ENCODE peak calls at places on chromosomes 2 and 18, in six cellular contexts. One of them, this sample, is unnamed.

GRCh38 chr18:74476154-74476553 is 19.0 kb upstream of the DIPK1C start:
- DNase-seq in brain microvascular endothelial cell: peak; percentile 19
- DNase-seq in GM12865: no peak
- DNase-seq in A549: no peak
- DNase-seq in nephron progenitor cell: peak; percentile 76
- DNase-seq in lower lobe of right lung: no peak
- DNase-seq in this sample: no peak

GRCh38 chr2:14569294-14569693 is 63.2 kb upstream of the LRATD1 start:
- DNase-seq in brain microvascular endothelial cell: no peak
- DNase-seq in GM12865: no peak
- DNase-seq in A549: no peak
- DNase-seq in nephron progenitor cell: no peak
- DNase-seq in lower lobe of right lung: no peak
- DNase-seq in this sample: no peak

GRCh38 chr2:177123048-177123447 is 89.5 kb upstream of the HNRNPA3 start:
- DNase-seq in brain microvascular endothelial cell: no peak
- DNase-seq in GM12865: no peak
- DNase-seq in A549: no peak
- DNase-seq in nephron progenitor cell: no peak
- DNase-seq in lower lobe of right lung: no peak
- DNase-seq in this sample: no peak

GRCh38 chr2:162403884-162404283 is 60.0 kb downstream of the GCA start:
- DNase-seq in brain microvascular endothelial cell: peak; percentile 52
- DNase-seq in GM12865: no peak
- DNase-seq in A549: no peak
- DNase-seq in nephron progenitor cell: no peak
- DNase-seq in lower lobe of right lung: no peak
- DNase-seq in this sample: no peak

GRCh38 chr2:145484443-145485086 is 964.6 kb upstream of the ZEB2 start:
- DNase-seq in brain microvascular endothelial cell: peak; percentile 57
- DNase-seq in GM12865: no peak
- DNase-seq in A549: peak; percentile 68
- DNase-seq in nephron progenitor cell: no peak
- DNase-seq in lower lobe of right lung: no peak
- DNase-seq in this sample: no peak

GRCh38 chr18:69492861-69493260 is 92.2 kb downstream of the DOK6 start:
- DNase-seq in brain microvascular endothelial cell: no peak
- DNase-seq in GM12865: no peak
- DNase-seq in A549: no peak
- DNase-seq in nephron progenitor cell: no peak
- DNase-seq in lower lobe of right lung: no peak
- DNase-seq in this sample: no peak

GRCh38 chr18:78739843-78740677 is 239.6 kb upstream of the SALL3 start:
- DNase-seq in brain microvascular endothelial cell: no peak
- DNase-seq in GM12865: no peak
- DNase-seq in A549: no peak
- DNase-seq in nephron progenitor cell: no peak
- DNase-seq in lower lobe of right lung: no peak
- DNase-seq in this sample: no peak

GRCh38 chr2:139296672-139297209 is 516.6 kb upstream of the NXPH2 start:
- DNase-seq in brain microvascular endothelial cell: no peak
- DNase-seq in GM12865: no peak
- DNase-seq in A549: no peak
- DNase-seq in nephron progenitor cell: no peak
- DNase-seq in lower lobe of right lung: no peak
- DNase-seq in this sample: no peak

GRCh38 chr18:63382843-63383242 is 15.8 kb upstream of the KDSR start:
- DNase-seq in brain microvascular endothelial cell: no peak
- DNase-seq in GM12865: no peak
- DNase-seq in A549: no peak
- DNase-seq in nephron progenitor cell: no peak
- DNase-seq in lower lobe of right lung: no peak
- DNase-seq in this sample: no peak

GRCh38 chr2:173831312-173832229 is 133.6 kb downstream of the SP3 start:
- DNase-seq in brain microvascular endothelial cell: peak; percentile 58
- DNase-seq in GM12865: no peak
- DNase-seq in A549: no peak
- DNase-seq in nephron progenitor cell: peak; percentile 38
- DNase-seq in lower lobe of right lung: peak; percentile 46
- DNase-seq in this sample: no peak

GRCh38 chr2:36329746-36330145 is 25.8 kb upstream of the CRIM1 start:
- DNase-seq in brain microvascular endothelial cell: peak; percentile 81
- DNase-seq in GM12865: no peak
- DNase-seq in A549: peak; percentile 85
- DNase-seq in nephron progenitor cell: no peak
- DNase-seq in lower lobe of right lung: no peak
- DNase-seq in this sample: no peak

GRCh38 chr2:35510641-35511040 is 844.9 kb upstream of the CRIM1 start:
- DNase-seq in brain microvascular endothelial cell: peak; percentile 1
- DNase-seq in GM12865: no peak
- DNase-seq in A549: no peak
- DNase-seq in nephron progenitor cell: no peak
- DNase-seq in lower lobe of right lung: no peak
- DNase-seq in this sample: no peak

GRCh38 chr2:239913632-239914417 is 111.3 kb downstream of the NDUFA10 start:
- DNase-seq in brain microvascular endothelial cell: no peak
- DNase-seq in GM12865: no peak
- DNase-seq in A549: no peak
- DNase-seq in nephron progenitor cell: no peak
- DNase-seq in lower lobe of right lung: no peak
- DNase-seq in this sample: no peak

GRCh38 chr18:22455425-22456150 is 37.9 kb upstream of the CTAGE1 start:
- DNase-seq in brain microvascular endothelial cell: no peak
- DNase-seq in GM12865: no peak
- DNase-seq in A549: no peak
- DNase-seq in nephron progenitor cell: no peak
- DNase-seq in lower lobe of right lung: no peak
- DNase-seq in this sample: no peak

GRCh38 chr18:58174285-58174684 is 130.3 kb downstream of the NEDD4L start:
- DNase-seq in brain microvascular endothelial cell: no peak
- DNase-seq in GM12865: no peak
- DNase-seq in A549: no peak
- DNase-seq in nephron progenitor cell: no peak
- DNase-seq in lower lobe of right lung: no peak
- DNase-seq in this sample: peak; percentile 57

GRCh38 chr2:170605862-170606261 is 109.3 kb upstream of the SP5 start:
- DNase-seq in brain microvascular endothelial cell: no peak
- DNase-seq in GM12865: no peak
- DNase-seq in A549: no peak
- DNase-seq in nephron progenitor cell: no peak
- DNase-seq in lower lobe of right lung: no peak
- DNase-seq in this sample: no peak

GRCh38 chr2:166152064-166152463 is 24.2 kb upstream of the SCN1A start:
- DNase-seq in brain microvascular endothelial cell: no peak
- DNase-seq in GM12865: no peak
- DNase-seq in A549: no peak
- DNase-seq in nephron progenitor cell: no peak
- DNase-seq in lower lobe of right lung: no peak
- DNase-seq in this sample: no peak
- TF ChIP-seq CTCF in brain microvascular endothelial cell: peak; percentile 8
- TF ChIP-seq CTCF in GM12865: no peak
- TF ChIP-seq CTCF in A549: no peak
- TF ChIP-seq CTCF in nephron progenitor cell: no peak
- TF ChIP-seq CTCF in lower lobe of right lung: no peak
- TF ChIP-seq CTCF in this sample: no peak

GRCh38 chr18:11859903-11860407 is 8.7 kb downstream of the CHMP1B start:
- DNase-seq in brain microvascular endothelial cell: peak; percentile 91
- DNase-seq in GM12865: no peak
- DNase-seq in A549: peak; percentile 92
- DNase-seq in nephron progenitor cell: no peak
- DNase-seq in lower lobe of right lung: no peak
- DNase-seq in this sample: no peak
- TF ChIP-seq CTCF in brain microvascular endothelial cell: peak; percentile 62
- TF ChIP-seq CTCF in GM12865: no peak
- TF ChIP-seq CTCF in A549: peak; percentile 27
- TF ChIP-seq CTCF in nephron progenitor cell: no peak
- TF ChIP-seq CTCF in lower lobe of right lung: no peak
- TF ChIP-seq CTCF in this sample: no peak

GRCh38 chr2:158460632-158461297 is 4.0 kb downstream of the PKP4 start:
- DNase-seq in brain microvascular endothelial cell: no peak
- DNase-seq in GM12865: peak; percentile 20
- DNase-seq in A549: no peak
- DNase-seq in nephron progenitor cell: no peak
- DNase-seq in lower lobe of right lung: no peak
- DNase-seq in this sample: no peak
- TF ChIP-seq CTCF in brain microvascular endothelial cell: no peak
- TF ChIP-seq CTCF in GM12865: no peak
- TF ChIP-seq CTCF in A549: no peak
- TF ChIP-seq CTCF in nephron progenitor cell: peak; percentile 29
- TF ChIP-seq CTCF in lower lobe of right lung: no peak
- TF ChIP-seq CTCF in this sample: no peak

DNA sequence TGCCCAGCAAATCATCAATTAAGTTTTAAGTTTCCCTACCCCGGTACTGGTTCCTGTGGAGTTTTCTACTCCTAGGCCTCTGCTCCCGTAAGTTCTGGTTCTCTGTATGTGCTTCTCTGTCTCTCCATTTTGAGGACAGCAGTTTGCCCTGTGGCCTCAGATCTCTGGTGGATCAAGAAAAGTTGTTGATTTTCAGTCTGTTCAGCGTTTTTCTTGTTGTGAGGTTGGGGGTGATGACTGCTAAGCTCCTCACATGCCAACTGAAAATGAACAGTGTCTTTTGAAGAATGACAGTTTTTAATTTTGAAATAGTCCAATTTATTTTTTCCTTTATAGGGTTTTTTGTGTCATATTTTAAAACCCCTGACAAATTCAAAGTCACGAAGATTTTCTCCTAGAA is 31.7 kb downstream of the PROC start:
- DNase-seq in brain microvascular endothelial cell: no peak
- DNase-seq in GM12865: no peak
- DNase-seq in A549: no peak
- DNase-seq in nephron progenitor cell: no peak
- DNase-seq in lower lobe of right lung: no peak
- DNase-seq in this sample: no peak
- TF ChIP-seq CTCF in brain microvascular endothelial cell: no peak
- TF ChIP-seq CTCF in GM12865: no peak
- TF ChIP-seq CTCF in A549: no peak
- TF ChIP-seq CTCF in nephron progenitor cell: no peak
- TF ChIP-seq CTCF in lower lobe of right lung: no peak
- TF ChIP-seq CTCF in this sample: no peak

GRCh38 chr2:100888602-100889001 is 68.7 kb downstream of the NPAS2 start:
- DNase-seq in brain microvascular endothelial cell: no peak
- DNase-seq in GM12865: no peak
- DNase-seq in A549: no peak
- DNase-seq in nephron progenitor cell: no peak
- DNase-seq in lower lobe of right lung: no peak
- DNase-seq in this sample: no peak

GRCh38 chr2:100887039-100887578 is 67.2 kb downstream of the NPAS2 start:
- DNase-seq in brain microvascular endothelial cell: no peak
- DNase-seq in GM12865: no peak
- DNase-seq in A549: no peak
- DNase-seq in nephron progenitor cell: no peak
- DNase-seq in lower lobe of right lung: no peak
- DNase-seq in this sample: no peak

GRCh38 chr2:100891911-100892642 is 72.1 kb downstream of the NPAS2 start:
- DNase-seq in brain microvascular endothelial cell: peak; percentile 65
- DNase-seq in GM12865: no peak
- DNase-seq in A549: peak; percentile 63
- DNase-seq in nephron progenitor cell: no peak
- DNase-seq in lower lobe of right lung: no peak
- DNase-seq in this sample: no peak

GRCh38 chr2:100887713-100888112 is 67.8 kb downstream of the NPAS2 start:
- DNase-seq in brain microvascular endothelial cell: no peak
- DNase-seq in GM12865: no peak
- DNase-seq in A549: no peak
- DNase-seq in nephron progenitor cell: no peak
- DNase-seq in lower lobe of right lung: no peak
- DNase-seq in this sample: peak; percentile 72

GRCh38 chr2:100889286-100889685 is 69.3 kb downstream of the NPAS2 start:
- DNase-seq in brain microvascular endothelial cell: no peak
- DNase-seq in GM12865: no peak
- DNase-seq in A549: no peak
- DNase-seq in nephron progenitor cell: no peak
- DNase-seq in lower lobe of right lung: no peak
- DNase-seq in this sample: peak; percentile 36
- TF ChIP-seq CTCF in brain microvascular endothelial cell: no peak
- TF ChIP-seq CTCF in GM12865: no peak
- TF ChIP-seq CTCF in A549: no peak
- TF ChIP-seq CTCF in nephron progenitor cell: no peak
- TF ChIP-seq CTCF in lower lobe of right lung: no peak
- TF ChIP-seq CTCF in this sample: no peak

GRCh38 chr18:62179213-62179612 is 7.6 kb downstream of the PIGN start:
- DNase-seq in brain microvascular endothelial cell: no peak
- DNase-seq in GM12865: no peak
- DNase-seq in A549: no peak
- DNase-seq in nephron progenitor cell: no peak
- DNase-seq in lower lobe of right lung: no peak
- DNase-seq in this sample: no peak

GRCh38 chr18:62182220-62182619 is 4.6 kb downstream of the PIGN start:
- DNase-seq in brain microvascular endothelial cell: no peak
- DNase-seq in GM12865: no peak
- DNase-seq in A549: no peak
- DNase-seq in nephron progenitor cell: no peak
- DNase-seq in lower lobe of right lung: no peak
- DNase-seq in this sample: no peak

GRCh38 chr18:62186656-62187542 is at the start of the genes PIGN and RELCH:
- DNase-seq in brain microvascular endothelial cell: peak; percentile 97
- DNase-seq in GM12865: peak; percentile 99
- DNase-seq in A549: peak; percentile 96
- DNase-seq in nephron progenitor cell: peak; percentile 90
- DNase-seq in lower lobe of right lung: peak; percentile 95
- DNase-seq in this sample: peak; percentile 97

GRCh38 chr18:62187543-62188378 is 706 bp downstream of the RELCH start:
- DNase-seq in brain microvascular endothelial cell: no peak
- DNase-seq in GM12865: peak; percentile 37
- DNase-seq in A549: peak; percentile 4
- DNase-seq in nephron progenitor cell: peak; percentile 55
- DNase-seq in lower lobe of right lung: peak; percentile 63
- DNase-seq in this sample: peak; percentile 21

DNA sequence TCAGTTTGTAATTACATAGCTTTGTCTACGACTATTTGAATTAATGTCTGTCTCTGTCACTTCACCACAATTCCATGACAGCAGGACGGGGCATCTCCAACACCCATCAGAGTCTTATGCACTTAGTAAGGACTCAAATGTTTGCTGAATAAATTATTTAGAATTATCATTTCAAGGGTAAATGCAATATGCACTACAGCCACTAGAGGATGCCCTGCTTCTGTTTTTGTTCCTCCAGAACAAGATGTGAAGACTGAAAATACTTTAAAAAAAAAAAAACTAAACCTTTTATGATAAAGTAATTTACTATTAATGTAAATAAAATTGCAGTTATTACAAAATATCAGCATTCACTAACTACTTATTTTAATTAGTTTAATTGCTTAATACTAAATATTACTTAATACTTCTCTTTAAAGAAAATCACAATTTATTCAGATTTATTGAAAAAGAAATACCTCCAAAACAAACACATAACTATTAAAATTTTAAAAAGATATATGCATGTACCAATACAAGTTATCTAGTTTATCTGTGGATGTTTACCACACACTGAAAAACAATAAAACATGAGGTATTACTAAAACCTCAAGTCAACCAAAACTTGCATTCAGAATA is 3.2 kb downstream of the PIGN start:
- DNase-seq in brain microvascular endothelial cell: peak; percentile 43
- DNase-seq in GM12865: peak; percentile 71
- DNase-seq in A549: peak; percentile 52
- DNase-seq in nephron progenitor cell: peak; percentile 30
- DNase-seq in lower lobe of right lung: no peak
- DNase-seq in this sample: no peak
- TF ChIP-seq CTCF in brain microvascular endothelial cell: peak; percentile 83
- TF ChIP-seq CTCF in GM12865: peak; percentile 94
- TF ChIP-seq CTCF in A549: peak; percentile 82
- TF ChIP-seq CTCF in nephron progenitor cell: peak; percentile 99
- TF ChIP-seq CTCF in lower lobe of right lung: peak; percentile 94
- TF ChIP-seq CTCF in this sample: peak; percentile 70

This sample was measured in lower leg skin.